ENCODE peak calls at places on chromosomes 6 and 20, in six cellular contexts. T, I, L, P, Y and S are unnamed samples.

GRCh38 chr20:46099491-46100287 is 9.9 kb upstream of the NCOA5 start:
- DNase-seq in P (no peak), T (no peak), Y (peak), L (peak), I (peak), S (no peak)

GRCh38 chr6:146819596-146820320 is 221.0 kb downstream of the ADGB start:
- DNase-seq in I (no peak), L (no peak), T (no peak), Y (no peak), P (no peak), S (peak)

GRCh38 chr6:2816158-2816557 is 25.5 kb downstream of the SERPINB1 start:
- DNase-seq in P (no peak), Y (no peak), I (peak), T (no peak), L (no peak), S (no peak)

GRCh38 chr6:111798281-111798725 is 74.9 kb downstream of the FYN start:
- DNase-seq in Y (no peak), T (no peak), P (no peak), I (peak), L (no peak), S (no peak)

GRCh38 chr20:35541783-35542662 is at the start of gene ERGIC3:
- DNase-seq in T (peak), I (peak), L (peak), Y (peak), P (peak), S (peak)

GRCh38 chr6:163180874-163181541 is 233.5 kb upstream of the QKI start:
- DNase-seq in L (peak), P (peak), T (no peak), I (peak), Y (no peak), S (peak)

GRCh38 chr6:145865595-145865994 is 51.0 kb upstream of the FBXO30 start:
- DNase-seq in Y (peak), T (no peak), P (no peak), L (no peak), I (no peak), S (no peak)

GRCh38 chr6:143176090-143177021 is 115.7 kb downstream of the AIG1 start:
- DNase-seq in I (peak), L (no peak), P (peak), Y (no peak), T (peak), S (peak)

GRCh38 chr6:67889682-67889995 is 745.4 kb upstream of the ADGRB3 start:
- DNase-seq in L (no peak), I (no peak), T (no peak), P (peak), Y (no peak), S (no peak)

GRCh38 chr6:21679761-21680265 is 86.3 kb downstream of the SOX4 start:
- DNase-seq in T (no peak), L (no peak), I (peak), P (no peak), Y (no peak), S (peak)

GRCh38 chr6:21227486-21227885 is 366.1 kb upstream of the SOX4 start:
- DNase-seq in P (no peak), L (no peak), Y (no peak), I (peak), T (no peak), S (peak)

GRCh38 chr6:107493158-107494057 is 3.5 kb downstream of the SOBP start:
- DNase-seq in L (peak), T (no peak), P (no peak), I (peak), Y (no peak), S (peak)

GRCh38 chr6:30568245-30568644 is 3.0 kb upstream of the ABCF1 start:
- DNase-seq in L (no peak), P (peak), Y (no peak), I (no peak), T (no peak), S (no peak)

GRCh38 chr6:166192136-166192535 is 24.5 kb upstream of the TBXT start:
- DNase-seq in I (no peak), L (no peak), P (no peak), Y (no peak), T (no peak), S (no peak)

GRCh38 chr6:89952696-89953095 is 58.4 kb downstream of the GJA10 start:
- DNase-seq in L (no peak), Y (no peak), I (no peak), P (no peak), T (peak), S (peak)

GRCh38 chr6:27154696-27155095 is 92.8 kb upstream of the PRSS16 start:
- DNase-seq in P (no peak), I (no peak), Y (no peak), T (no peak), L (no peak), S (no peak)

GRCh38 chr20:45293041-45294002 is 13.3 kb upstream of the RBPJL start:
- DNase-seq in T (no peak), I (peak), P (peak), L (peak), Y (no peak), S (peak)

GRCh38 chr6:27161946-27162603 is 85.4 kb upstream of the PRSS16 start:
- DNase-seq in T (no peak), I (peak), L (peak), Y (peak), P (peak), S (peak)

GRCh38 chr20:18684775-18685174 is 96.9 kb downstream of the DTD1 start:
- DNase-seq in L (no peak), Y (no peak), P (no peak), T (no peak), I (no peak), S (no peak)

GRCh38 chr6:7900621-7901020 is 10.0 kb downstream of the TXNDC5 start:
- DNase-seq in P (no peak), I (no peak), Y (peak), T (no peak), L (no peak), S (no peak)

GRCh38 chr6:43951063-43951755 is 176.0 kb downstream of the MRPL14 start:
- DNase-seq in L (peak), I (peak), Y (peak), T (peak), P (peak), S (peak)

GRCh38 chr6:35048631-35049083 is 92.5 kb downstream of the TCP11 start:
- DNase-seq in Y (peak), I (peak), T (peak), L (peak), P (no peak), S (peak)

GRCh38 chr6:107545761-107546160 is 55.8 kb downstream of the SOBP start:
- DNase-seq in L (no peak), T (no peak), Y (no peak), P (no peak), I (no peak), S (no peak)

GRCh38 chr6:138465007-138465645 is 34.2 kb downstream of the NHSL1 start:
- DNase-seq in P (no peak), T (no peak), Y (no peak), L (no peak), I (peak), S (peak)

GRCh38 chr6:85537055-85537494 is 56.6 kb downstream of the SNX14 start:
- DNase-seq in Y (peak), I (peak), P (no peak), T (no peak), L (no peak), S (no peak)

GRCh38 chr6:74574794-74575193 is 631.1 kb downstream of the COL12A1 start:
- DNase-seq in P (peak), Y (peak), T (no peak), I (peak), L (peak), S (peak)

GRCh38 chr6:74567891-74568290 is 638.0 kb downstream of the COL12A1 start:
- DNase-seq in T (no peak), P (no peak), I (no peak), L (no peak), Y (no peak), S (no peak)

GRCh38 chr6:74573613-74574012 is 632.2 kb downstream of the COL12A1 start:
- DNase-seq in I (no peak), Y (no peak), P (no peak), L (no peak), T (no peak), S (no peak)

GRCh38 chr6:74570044-74570443 is 635.8 kb downstream of the COL12A1 start:
- DNase-seq in T (no peak), P (no peak), I (no peak), Y (no peak), L (no peak), S (no peak)

DNA sequence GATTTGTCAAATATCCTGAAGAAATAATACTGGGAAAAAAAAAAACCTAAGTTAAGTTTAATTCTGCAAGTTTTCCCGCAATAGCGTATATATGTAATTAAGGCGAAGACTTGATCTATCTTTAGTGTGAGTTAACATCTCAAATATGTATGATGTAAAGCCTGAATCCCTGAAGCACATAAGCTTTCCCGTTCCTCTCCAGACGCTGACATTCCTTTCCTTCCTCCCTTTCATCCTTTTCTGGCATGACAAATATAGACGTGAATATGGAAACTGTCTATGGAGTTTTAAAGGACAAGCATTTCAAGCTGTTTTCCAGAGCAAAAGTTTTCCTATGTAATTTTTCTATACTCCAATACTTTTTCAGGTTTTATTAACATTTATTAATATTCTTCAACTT is 637.0 kb downstream of the COL12A1 start:
- DNase-seq in I (no peak), L (no peak), T (no peak), Y (no peak), P (no peak), S (peak)
- H2AFZ ChIP-seq in I (no peak), L (no peak), T (no peak), Y (no peak), P (no peak), S (no peak)

GRCh38 chr6:148086843-148087242 is 255.8 kb upstream of the SASH1 start:
- DNase-seq in T (no peak), L (no peak), Y (no peak), I (no peak), P (no peak), S (no peak)
- H2AFZ ChIP-seq in T (no peak), L (no peak), Y (no peak), I (no peak), P (no peak), S (no peak)

DNA sequence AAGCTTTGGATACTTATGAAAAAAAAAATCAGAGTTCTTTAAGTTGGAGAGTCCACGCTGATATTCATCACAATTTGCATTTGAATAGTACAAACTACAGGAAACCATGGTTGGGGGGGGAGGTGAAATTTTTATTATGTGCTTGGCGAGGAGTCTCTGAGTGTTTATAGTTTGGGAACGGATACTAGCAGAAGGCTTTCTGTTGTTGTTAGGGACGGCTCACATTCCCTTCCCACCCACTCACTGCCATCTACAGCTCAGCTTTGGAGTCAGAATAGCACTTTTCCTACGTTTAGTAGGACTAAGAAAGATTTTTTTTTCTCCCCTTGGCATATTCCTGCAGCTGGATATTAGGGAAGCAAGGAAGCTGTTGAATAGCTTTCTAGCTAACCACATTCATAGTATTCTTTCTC is 235.0 kb upstream of the ZNF217 start:
- DNase-seq in T (peak), P (peak), L (peak), Y (peak), I (peak), S (peak)
- H2AFZ ChIP-seq in T (peak), P (peak), L (peak), Y (peak), I (no peak), S (no peak)

GRCh38 chr6:33288942-33289783 is at the start of the genes PFDN6 and WDR46:
- DNase-seq in P (peak), T (peak), I (peak), Y (peak), L (peak), S (peak)

GRCh38 chr6:33290459-33290858 is 1.1 kb downstream of the PFDN6 start:
- DNase-seq in I (no peak), L (no peak), P (no peak), Y (no peak), T (no peak), S (no peak)

GRCh38 chr6:33286946-33287914 is 1.8 kb downstream of the WDR46 start:
- DNase-seq in T (no peak), I (no peak), Y (no peak), P (no peak), L (no peak), S (no peak)

GRCh38 chr6:33289784-33290315 is 449 bp downstream of the PFDN6 start:
- DNase-seq in P (peak), Y (peak), L (no peak), T (no peak), I (peak), S (no peak)

DNA sequence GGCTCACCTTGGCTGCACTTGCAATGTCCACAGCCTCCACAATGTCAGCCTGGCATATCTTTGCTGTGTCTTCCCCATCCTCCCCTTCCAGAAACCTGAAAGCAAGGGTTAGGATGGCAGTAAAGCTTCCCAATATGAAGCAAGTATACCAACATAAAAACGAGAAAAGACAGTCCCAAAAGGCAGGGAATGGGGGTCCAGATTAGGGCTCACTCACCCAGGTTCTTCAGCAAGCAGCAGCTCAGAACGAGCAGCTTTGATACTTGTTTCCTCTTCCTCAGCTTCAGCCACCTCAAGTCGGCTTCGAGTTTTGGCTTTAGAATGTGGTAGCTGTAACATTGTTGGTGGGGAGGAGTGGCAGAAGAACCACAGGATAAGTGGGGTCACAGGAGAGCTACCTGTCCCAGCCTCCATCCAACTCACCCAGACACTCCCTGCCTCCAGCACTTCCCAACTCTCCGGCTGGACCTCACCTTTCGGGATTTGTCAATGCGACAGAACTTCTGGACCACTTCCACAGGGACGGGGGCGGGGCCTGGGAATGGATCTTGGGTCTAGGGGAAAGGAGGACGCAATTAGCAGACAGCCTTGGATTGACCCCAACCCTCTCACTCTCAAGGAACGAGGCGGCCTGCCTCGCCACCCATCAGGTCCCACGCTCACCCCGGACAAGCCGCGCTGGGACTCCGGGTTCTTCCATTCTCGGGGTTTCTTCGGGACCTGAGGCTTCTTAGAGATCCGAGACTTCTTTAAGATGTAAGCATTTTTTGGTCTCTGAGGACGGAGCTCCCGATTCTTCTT is 698 bp downstream of the WDR46 start:
- DNase-seq in L (no peak), Y (no peak), I (peak), P (no peak), T (no peak), S (no peak)
- H2AFZ ChIP-seq in L (peak), Y (peak), I (peak), P (peak), T (peak), S (peak)

GRCh38 chr6:100372326-100372725 is 92.4 kb downstream of the SIM1 start:
- DNase-seq in I (no peak), Y (no peak), T (no peak), L (no peak), P (no peak), S (no peak)
- H2AFZ ChIP-seq in I (peak), Y (no peak), T (peak), L (no peak), P (no peak), S (no peak)

GRCh38 chr6:46949662-46950280 is 28.0 kb upstream of the ADGRF5 start:
- DNase-seq in I (no peak), T (no peak), L (no peak), P (no peak), Y (no peak), S (no peak)
- H2AFZ ChIP-seq in I (no peak), T (no peak), L (no peak), P (no peak), Y (no peak), S (no peak)

GRCh38 chr20:36969050-36969449 is 17.5 kb upstream of the SAMHD1 start:
- DNase-seq in T (no peak), Y (no peak), L (no peak), I (no peak), P (peak), S (no peak)
- H2AFZ ChIP-seq in T (no peak), Y (no peak), L (no peak), I (no peak), P (peak), S (no peak)